ENCODE peak calls at places on chromosomes 5 and 9, in ten cellular contexts. Y is BJ; F is MV-4-11; U is fibroblast of lung; V is stimulated activated CD4-positive, alpha-beta T cell treated with anti-CD3 and anti-CD28 coated beads, Interleukin-2, amount 100 ng/mL, for 48 hours; K is GF-D8; B is T47D; N is CD4-positive, alpha-beta T cell; J is NCI-H1105; I is CD4-positive, alpha-beta memory T cell. S is an unnamed sample.

GRCh38 chr5:58887721-58888409 is 305.0 kb downstream of the RAB3C start:
- DNase-seq in Y (no peak), F (peak; percentile 41), U (peak; percentile 91), V (no peak), K (no peak), B (no peak), N (no peak), J (no peak), I (no peak), S (no peak)

GRCh38 chr5:81856948-81857928 is 106.3 kb upstream of the SSBP2 start:
- DNase-seq in Y (no peak), F (peak; percentile 39), U (peak; percentile 20), V (no peak), K (no peak), B (no peak), N (no peak), J (peak; percentile 51), I (no peak), S (no peak)

GRCh38 chr5:72280655-72281069 is 39.4 kb downstream of the MRPS27 start:
- DNase-seq in Y (no peak), F (peak; percentile 22), U (peak; percentile 81), V (no peak), K (no peak), B (no peak), N (no peak), J (no peak), I (no peak), S (no peak)

GRCh38 chr5:172498431-172499129 is 44.3 kb upstream of the SH3PXD2B start:
- DNase-seq in Y (no peak), F (no peak), U (no peak), V (no peak), K (no peak), B (no peak), N (no peak), J (no peak), I (no peak), S (no peak)

GRCh38 chr9:68538200-68538599 is 2.5 kb downstream of the TMEM252 start:
- DNase-seq in Y (no peak), F (no peak), U (peak; percentile 69), V (no peak), K (no peak), B (no peak), N (no peak), J (no peak), I (no peak), S (no peak)

GRCh38 chr5:16245956-16246355 is 66.4 kb upstream of the MARCHF11 start:
- DNase-seq in Y (no peak), F (no peak), U (no peak), V (no peak), K (no peak), B (no peak), N (no peak), J (no peak), I (no peak), S (no peak)

GRCh38 chr9:133101356-133102189 is 19.5 kb downstream of the RALGDS start:
- DNase-seq in Y (no peak), F (no peak), U (no peak), V (no peak), K (no peak), B (no peak), N (no peak), J (no peak), I (no peak), S (no peak)

GRCh38 chr5:134458676-134459403 is 47.2 kb upstream of the CDKN2AIPNL start:
- DNase-seq in Y (no peak), F (no peak), U (no peak), V (no peak), K (no peak), B (no peak), N (no peak), J (no peak), I (no peak), S (no peak)

GRCh38 chr5:137619191-137619870 is 116.6 kb downstream of the KLHL3 start:
- DNase-seq in Y (peak; percentile 78), F (no peak), U (peak; percentile 87), V (no peak), K (no peak), B (no peak), N (no peak), J (peak; percentile 64), I (no peak), S (no peak)

GRCh38 chr5:64160196-64160595 is 5.4 kb upstream of the RNF180 start:
- DNase-seq in Y (no peak), F (no peak), U (no peak), V (no peak), K (no peak), B (no peak), N (no peak), J (no peak), I (no peak), S (no peak)

GRCh38 chr9:2262371-2262770 is 247.2 kb downstream of the SMARCA2 start:
- DNase-seq in Y (no peak), F (no peak), U (no peak), V (no peak), K (no peak), B (no peak), N (no peak), J (no peak), I (no peak), S (no peak)

GRCh38 chr5:31987985-31988710 is 186.0 kb downstream of the GOLPH3 start:
- DNase-seq in Y (peak; percentile 73), F (no peak), U (peak; percentile 90), V (no peak), K (no peak), B (no peak), N (no peak), J (no peak), I (no peak), S (no peak)

GRCh38 chr5:31680528-31680927 is 41.6 kb downstream of the PDZD2 start:
- DNase-seq in Y (no peak), F (no peak), U (no peak), V (no peak), K (no peak), B (no peak), N (no peak), J (no peak), I (no peak), S (no peak)

GRCh38 chr5:113394658-113395057 is 40.1 kb downstream of the TSSK1B start:
- DNase-seq in Y (no peak), F (no peak), U (no peak), V (no peak), K (no peak), B (no peak), N (no peak), J (no peak), I (no peak), S (no peak)

GRCh38 chr9:107141967-107142366 is 141.1 kb upstream of the RAD23B start:
- DNase-seq in Y (no peak), F (no peak), U (peak; percentile 18), V (no peak), K (no peak), B (no peak), N (no peak), J (no peak), I (no peak), S (no peak)

GRCh38 chr5:92616085-92616484 is 964.9 kb downstream of the NR2F1-AS1 start:
- DNase-seq in Y (no peak), F (no peak), U (no peak), V (no peak), K (no peak), B (no peak), N (no peak), J (no peak), I (no peak), S (no peak)

GRCh38 chr5:144549580-144549979 is 378.9 kb downstream of the KCTD16 start:
- DNase-seq in Y (peak; percentile 27), F (no peak), U (peak; percentile 98), V (no peak), K (no peak), B (no peak), N (no peak), J (peak; percentile 70), I (no peak), S (no peak)

GRCh38 chr5:1474183-1474839 is 29.1 kb upstream of the SLC6A3 start:
- DNase-seq in Y (no peak), F (no peak), U (no peak), V (no peak), K (no peak), B (no peak), N (no peak), J (no peak), I (no peak), S (no peak)

GRCh38 chr5:173953528-173954090 is 35.4 kb upstream of the C5orf47 start:
- DNase-seq in Y (no peak), F (no peak), U (peak; percentile 69), V (no peak), K (no peak), B (no peak), N (no peak), J (no peak), I (no peak), S (no peak)

GRCh38 chr5:11149136-11149535 is 388.1 kb upstream of the DAP start:
- DNase-seq in Y (no peak), F (no peak), U (no peak), V (no peak), K (no peak), B (no peak), N (no peak), J (no peak), I (no peak), S (no peak)

GRCh38 chr9:35193762-35194161 is 32.0 kb downstream of the UNC13B start:
- DNase-seq in Y (no peak), F (no peak), U (peak; percentile 4), V (no peak), K (no peak), B (no peak), N (no peak), J (no peak), I (no peak), S (no peak)

GRCh38 chr5:78671609-78672008 is 23.0 kb upstream of the LHFPL2 start:
- DNase-seq in Y (no peak), F (no peak), U (peak; percentile 32), V (no peak), K (no peak), B (no peak), N (no peak), J (no peak), I (no peak), S (no peak)

GRCh38 chr5:141605523-141606277 is 13.1 kb downstream of the DIAPH1 start:
- DNase-seq in Y (no peak), F (peak; percentile 98), U (peak; percentile 26), V (peak; percentile 48), K (peak; percentile 98), B (no peak), N (peak; percentile 66), J (no peak), I (peak; percentile 93), S (peak; percentile 40)

GRCh38 chr5:181167814-181168488 is 20.6 kb downstream of the OR2V2 start:
- DNase-seq in Y (no peak), F (no peak), U (no peak), V (no peak), K (no peak), B (no peak), N (no peak), J (no peak), I (no peak), S (no peak)

GRCh38 chr5:54390015-54390414 is 65.5 kb upstream of the HSPB3 start:
- DNase-seq in Y (peak; percentile 55), F (no peak), U (peak; percentile 84), V (no peak), K (no peak), B (no peak), N (no peak), J (peak; percentile 57), I (no peak), S (no peak)

GRCh38 chr5:54370982-54371381 is 60.6 kb upstream of the ARL15 start:
- DNase-seq in Y (no peak), F (no peak), U (no peak), V (no peak), K (no peak), B (no peak), N (no peak), J (no peak), I (no peak), S (no peak)

GRCh38 chr9:81596671-81597426 is 92.5 kb downstream of the TLE1 start:
- DNase-seq in Y (no peak), F (no peak), U (no peak), V (no peak), K (no peak), B (no peak), N (no peak), J (no peak), I (no peak), S (no peak)

GRCh38 chr9:35756275-35756742 is 2.2 kb upstream of the MSMP start:
- DNase-seq in Y (no peak), F (peak; percentile 22), U (peak; percentile 43), V (peak; percentile 78), K (no peak), B (no peak), N (no peak), J (no peak), I (no peak), S (no peak)